ENCODE peak calls at places on chromosomes 13 and 19, in nine cellular contexts. J is neuronal stem cell; C is heart left ventricle; A is uterus; D is K562; V is cardiac muscle cell; X is effector memory CD4-positive, alpha-beta T cell; F is left ventricle myocardium inferior; S is heart right ventricle. O is an unnamed sample. For H3K9me3, the result is how much of the 10 kb centered on the place peaks cover.

GRCh38 chr13:53064721-53065120 is 36.1 kb downstream of the OLFM4 start:
- DNase-seq in J (no peak), C (no peak), A (peak), D (no peak), V (no peak), X (no peak), F (no peak), S (no peak), O (no peak)

GRCh38 chr13:46799139-46799538 is 2.2 kb upstream of the ESD start:
- DNase-seq in J (no peak), C (no peak), A (no peak), D (no peak), V (no peak), X (no peak), F (no peak), S (no peak), O (no peak)

GRCh38 chr19:5023128-5023571 is 54.2 kb downstream of the KDM4B start:
- DNase-seq in J (no peak), C (no peak), A (no peak), D (no peak), V (no peak), X (no peak), F (peak), S (no peak), O (no peak)

GRCh38 chr13:35848868-35849644 is 282.1 kb downstream of the DCLK1 start:
- DNase-seq in J (no peak), C (no peak), A (no peak), D (no peak), V (no peak), X (no peak), F (no peak), S (no peak), O (no peak)

GRCh38 chr13:97211986-97212385 is 10.1 kb upstream of the MBNL2 start:
- DNase-seq in J (no peak), C (no peak), A (no peak), D (no peak), V (no peak), X (no peak), F (no peak), S (no peak), O (no peak)

GRCh38 chr13:109783815-109784589 is 2.4 kb downstream of the IRS2 start:
- DNase-seq in J (no peak), C (no peak), A (no peak), D (no peak), V (no peak), X (no peak), F (no peak), S (no peak), O (no peak)

GRCh38 chr13:40292108-40292507 is 374.3 kb downstream of the FOXO1 start:
- DNase-seq in J (no peak), C (no peak), A (no peak), D (no peak), V (no peak), X (no peak), F (peak), S (peak), O (no peak)

GRCh38 chr19:46142294-46142693 is 5.7 kb upstream of the IGFL2 start:
- DNase-seq in J (no peak), C (no peak), A (no peak), D (no peak), V (no peak), X (no peak), F (no peak), S (no peak), O (no peak)

GRCh38 chr13:52847682-52848432 is 583 bp downstream of the PCDH8 start:
- DNase-seq in J (no peak), C (peak), A (no peak), D (no peak), V (no peak), X (no peak), F (no peak), S (no peak), O (no peak)

GRCh38 chr13:45674908-45675307 is 27.2 kb upstream of the CBY2 start:
- DNase-seq in J (peak), C (no peak), A (no peak), D (no peak), V (peak), X (no peak), F (no peak), S (no peak), O (no peak)

GRCh38 chr13:35388456-35388855 is 88.0 kb downstream of the MAB21L1 start:
- DNase-seq in J (no peak), C (no peak), A (no peak), D (no peak), V (no peak), X (no peak), F (no peak), S (no peak), O (no peak)

GRCh38 chr13:109785141-109785891 is 1.1 kb downstream of the IRS2 start:
- DNase-seq in J (no peak), C (peak), A (peak), D (no peak), V (peak), X (no peak), F (peak), S (peak), O (peak)

GRCh38 chr19:13623686-13624405 is 117.6 kb upstream of the CACNA1A start:
- DNase-seq in J (no peak), C (no peak), A (no peak), D (no peak), V (no peak), X (no peak), F (no peak), S (no peak), O (no peak)

GRCh38 chr13:26376430-26376829 is 122.5 kb downstream of the CDK8 start:
- DNase-seq in J (no peak), C (no peak), A (no peak), D (no peak), V (no peak), X (no peak), F (no peak), S (no peak), O (no peak)

GRCh38 chr13:112657850-112658445 is 31.9 kb upstream of the ATP11A start:
- DNase-seq in J (no peak), C (no peak), A (peak), D (no peak), V (no peak), X (no peak), F (no peak), S (no peak), O (no peak)

GRCh38 chr19:35262101-35262761 is 6.5 kb upstream of the USF2 start:
- DNase-seq in J (no peak), C (peak), A (no peak), D (no peak), V (no peak), X (no peak), F (no peak), S (no peak), O (no peak)

GRCh38 chr19:570315-570714 is 2.1 kb upstream of the BSG start:
- DNase-seq in J (no peak), C (peak), A (no peak), D (peak), V (no peak), X (no peak), F (no peak), S (no peak), O (no peak)

GRCh38 chr19:15265849-15266248 is 33.6 kb upstream of the EPHX3 start:
- DNase-seq in J (no peak), C (peak), A (peak), D (no peak), V (no peak), X (no peak), F (peak), S (peak), O (no peak)

GRCh38 chr13:26401578-26402021 is 147.7 kb downstream of the CDK8 start:
- DNase-seq in J (no peak), C (no peak), A (no peak), D (no peak), V (no peak), X (no peak), F (no peak), S (no peak), O (no peak)

DNA sequence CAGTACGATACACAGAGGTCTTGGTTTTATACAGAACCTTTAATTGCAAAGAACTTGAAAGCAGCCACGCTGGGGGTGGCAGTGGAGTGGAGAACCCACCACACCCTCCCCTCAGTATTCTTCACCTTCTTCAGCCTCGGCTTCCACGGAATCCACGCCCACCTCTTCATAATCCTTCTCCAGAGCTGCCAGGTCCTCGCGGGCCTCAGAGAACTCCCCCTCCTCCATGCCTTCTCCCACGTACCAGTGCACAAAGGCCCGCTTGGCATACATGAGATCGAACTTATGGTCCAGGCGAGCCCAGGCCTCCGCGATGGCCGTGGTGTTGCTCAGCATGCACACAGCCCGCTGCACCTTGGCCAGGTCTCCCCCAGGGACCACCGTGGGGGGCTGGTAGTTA is 7.9 kb downstream of the TUBA3C start:
- DNase-seq in J (no peak), C (no peak), A (no peak), D (no peak), V (no peak), X (no peak), F (no peak), S (no peak), O (no peak)
- H3K9me3 ChIP-seq in J (half or more), C (under half), A (under half), D (under half), V (under half), X (under half), F (under half), S (under half), O (under half)

GRCh38 chr19:12113121-12113520 is 27.0 kb downstream of the ZNF20 start:
- DNase-seq in J (no peak), C (no peak), A (no peak), D (no peak), V (no peak), X (no peak), F (no peak), S (no peak), O (no peak)
- H3K9me3 ChIP-seq in J (half or more), C (under half), A (under half), D (under half), V (under half), X (under half), F (under half), S (under half), O (under half)

GRCh38 chr19:57421037-57421436 is 10.1 kb downstream of the ZNF17 start:
- DNase-seq in J (no peak), C (no peak), A (no peak), D (no peak), V (no peak), X (no peak), F (no peak), S (no peak), O (no peak)

DNA sequence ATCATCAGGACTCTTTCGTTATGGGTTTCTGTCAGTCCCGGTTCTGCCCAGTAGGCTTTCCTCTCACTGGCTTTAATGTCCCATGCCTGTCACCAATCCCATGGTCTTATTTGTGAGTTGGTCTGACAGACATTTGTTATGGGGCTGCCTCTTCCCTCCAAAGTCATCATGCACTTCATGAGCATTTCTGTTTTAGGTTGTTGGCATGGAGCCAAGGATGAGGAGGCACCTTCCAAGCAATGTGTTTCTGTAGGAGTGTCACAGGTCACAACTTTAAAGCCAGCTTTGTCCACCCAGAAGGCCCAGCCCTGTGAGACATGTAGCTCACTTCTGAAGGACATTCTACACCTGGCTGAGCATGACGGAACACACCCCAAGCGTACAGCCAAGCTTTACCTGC is 8.5 kb downstream of the ZNF17 start:
- DNase-seq in J (no peak), C (no peak), A (no peak), D (no peak), V (no peak), X (no peak), F (no peak), S (no peak), O (no peak)
- H3K9me3 ChIP-seq in J (under half), C (under half), A (under half), D (under half), V (under half), X (under half), F (half or more), S (half or more), O (under half)

DNA sequence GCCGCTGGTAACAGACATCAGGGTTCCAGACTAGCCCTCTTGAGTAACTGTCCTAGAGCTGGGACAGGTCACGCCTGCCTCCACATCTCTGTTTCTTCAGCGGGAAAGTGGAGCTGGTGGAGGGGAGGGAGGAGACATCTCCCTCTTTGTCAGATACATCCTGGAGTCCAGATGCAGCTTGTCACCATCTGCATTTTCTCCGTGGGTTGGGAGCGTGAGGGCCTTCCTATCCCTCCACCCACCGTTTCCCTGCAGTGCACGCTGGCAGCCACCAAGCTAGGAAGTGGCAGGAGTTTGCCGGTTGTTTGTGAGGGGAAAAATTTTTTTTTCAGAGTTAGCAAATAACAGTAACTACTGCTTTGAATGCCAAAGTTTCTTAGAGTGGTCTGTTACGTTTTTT is 20.0 kb upstream of the SMIM17 start:
- DNase-seq in J (no peak), C (no peak), A (no peak), D (no peak), V (no peak), X (no peak), F (no peak), S (no peak), O (no peak)
- H3K9me3 ChIP-seq in J (under half), C (under half), A (under half), D (under half), V (under half), X (under half), F (half or more), S (under half), O (under half)

GRCh38 chr19:36775768-36776167 is 3.2 kb upstream of the ZNF850 start:
- DNase-seq in J (no peak), C (peak), A (peak), D (no peak), V (no peak), X (no peak), F (peak), S (peak), O (no peak)

GRCh38 chr19:36773223-36773579 is 594 bp upstream of the ZNF850 start:
- DNase-seq in J (no peak), C (no peak), A (no peak), D (no peak), V (no peak), X (no peak), F (no peak), S (no peak), O (no peak)

GRCh38 chr19:36772341-36773222 is at the start of gene ZNF850:
- DNase-seq in J (peak), C (peak), A (peak), D (peak), V (peak), X (peak), F (peak), S (peak), O (peak)

GRCh38 chr19:36771275-36772231 is 1.1 kb downstream of the ZNF850 start:
- DNase-seq in J (peak), C (peak), A (peak), D (peak), V (peak), X (no peak), F (peak), S (peak), O (no peak)
- H3K9me3 ChIP-seq in J (under half), C (under half), A (under half), D (under half), V (under half), X (under half), F (half or more), S (half or more), O (under half)

GRCh38 chr19:56973713-56974553 is 133.4 kb upstream of the PEG3 start:
- DNase-seq in J (peak), C (no peak), A (no peak), D (no peak), V (no peak), X (no peak), F (no peak), S (no peak), O (no peak)
- H3K9me3 ChIP-seq in J (under half), C (under half), A (under half), D (under half), V (under half), X (under half), F (under half), S (under half), O (under half)

DNA sequence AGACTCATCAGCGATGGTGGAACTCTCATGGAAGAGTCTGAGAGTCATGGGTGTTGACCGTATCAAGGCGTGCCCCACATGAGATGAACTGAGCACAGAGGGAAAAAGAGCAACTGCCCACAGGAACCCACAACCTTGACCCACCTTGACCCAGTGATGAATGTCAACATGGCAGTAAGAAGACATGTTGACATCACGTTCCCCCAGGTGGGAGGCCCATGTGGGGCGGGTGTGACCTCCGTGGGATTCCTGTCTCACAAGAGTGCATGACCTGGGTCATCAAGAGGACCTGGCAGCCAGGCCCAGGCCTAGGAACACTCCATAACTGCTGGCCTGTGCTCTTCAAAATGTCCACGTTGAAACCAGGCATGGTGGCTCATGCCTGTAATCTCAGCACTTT is 45.8 kb downstream of the EPS15L1 start:
- DNase-seq in J (no peak), C (no peak), A (no peak), D (no peak), V (no peak), X (no peak), F (no peak), S (no peak), O (no peak)
- H3K9me3 ChIP-seq in J (under half), C (under half), A (under half), D (under half), V (under half), X (under half), F (under half), S (under half), O (under half)

DNA sequence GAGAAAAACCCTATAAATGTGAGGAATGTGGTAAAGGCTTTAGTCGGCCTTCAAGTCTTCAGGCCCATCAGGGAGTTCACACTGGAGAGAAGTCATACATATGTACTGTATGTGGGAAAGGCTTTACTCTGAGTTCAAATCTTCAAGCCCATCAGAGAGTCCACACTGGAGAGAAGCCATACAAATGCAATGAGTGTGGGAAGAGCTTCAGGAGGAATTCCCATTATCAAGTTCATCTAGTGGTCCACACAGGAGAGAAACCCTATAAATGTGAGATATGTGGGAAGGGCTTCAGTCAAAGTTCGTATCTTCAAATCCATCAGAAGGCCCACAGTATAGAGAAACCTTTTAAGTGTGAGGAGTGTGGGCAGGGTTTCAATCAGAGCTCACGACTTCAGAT is 11.7 kb downstream of the ZNF226 start:
- DNase-seq in J (no peak), C (no peak), A (no peak), D (no peak), V (no peak), X (no peak), F (no peak), S (no peak), O (no peak)
- H3K9me3 ChIP-seq in J (under half), C (under half), A (under half), D (under half), V (under half), X (under half), F (half or more), S (half or more), O (half or more)

O was measured in T-helper 17 cell.